ENCODE peak calls at places on chromosomes 13 and 19, in four cellular contexts. One of them, this sample, is unnamed.

GRCh38 chr13:40130871-40131636 is 475.6 kb downstream of the COG6 start:
- DNase-seq in breast epithelium: no peak
- DNase-seq in mammary epithelial cell: peak; percentile 67
- DNase-seq in SK-N-SH: no peak
- DNase-seq in this sample: no peak

GRCh38 chr19:3710265-3710812 is 2.2 kb downstream of the TJP3 start:
- DNase-seq in breast epithelium: peak; percentile 74
- DNase-seq in mammary epithelial cell: peak; percentile 64
- DNase-seq in SK-N-SH: peak; percentile 20
- DNase-seq in this sample: no peak

GRCh38 chr19:39514840-39515550 is at the start of gene SELENOV:
- DNase-seq in breast epithelium: no peak
- DNase-seq in mammary epithelial cell: no peak
- DNase-seq in SK-N-SH: peak; percentile 83
- DNase-seq in this sample: no peak

GRCh38 chr13:82118589-82118988 is 1763.7 kb downstream of the SLITRK1 start:
- DNase-seq in breast epithelium: no peak
- DNase-seq in mammary epithelial cell: no peak
- DNase-seq in SK-N-SH: no peak
- DNase-seq in this sample: no peak

GRCh38 chr19:9793051-9793591 is 24.6 kb upstream of the ZNF846 start:
- DNase-seq in breast epithelium: peak; percentile 59
- DNase-seq in mammary epithelial cell: peak; percentile 36
- DNase-seq in SK-N-SH: no peak
- DNase-seq in this sample: peak; percentile 53

GRCh38 chr13:50344717-50345116 is 329.5 kb downstream of the KCNRG start:
- DNase-seq in breast epithelium: no peak
- DNase-seq in mammary epithelial cell: no peak
- DNase-seq in SK-N-SH: no peak
- DNase-seq in this sample: no peak

GRCh38 chr13:52001120-52001731 is 10.0 kb downstream of the ATP7B start:
- DNase-seq in breast epithelium: no peak
- DNase-seq in mammary epithelial cell: no peak
- DNase-seq in SK-N-SH: peak; percentile 64
- DNase-seq in this sample: peak; percentile 21

GRCh38 chr13:50156722-50157121 is 141.5 kb downstream of the KCNRG start:
- DNase-seq in breast epithelium: no peak
- DNase-seq in mammary epithelial cell: no peak
- DNase-seq in SK-N-SH: no peak
- DNase-seq in this sample: no peak

GRCh38 chr13:32051156-32051555 is 19.6 kb downstream of the FRY start:
- DNase-seq in breast epithelium: no peak
- DNase-seq in mammary epithelial cell: no peak
- DNase-seq in SK-N-SH: no peak
- DNase-seq in this sample: no peak

GRCh38 chr13:83941669-83942335 is 59.5 kb upstream of the SLITRK1 start:
- DNase-seq in breast epithelium: no peak
- DNase-seq in mammary epithelial cell: peak; percentile 69
- DNase-seq in SK-N-SH: no peak
- DNase-seq in this sample: no peak

GRCh38 chr13:110109910-110110309 is 197.0 kb downstream of the COL4A1 start:
- DNase-seq in breast epithelium: no peak
- DNase-seq in mammary epithelial cell: peak; percentile 81
- DNase-seq in SK-N-SH: no peak
- DNase-seq in this sample: peak; percentile 89

DNA sequence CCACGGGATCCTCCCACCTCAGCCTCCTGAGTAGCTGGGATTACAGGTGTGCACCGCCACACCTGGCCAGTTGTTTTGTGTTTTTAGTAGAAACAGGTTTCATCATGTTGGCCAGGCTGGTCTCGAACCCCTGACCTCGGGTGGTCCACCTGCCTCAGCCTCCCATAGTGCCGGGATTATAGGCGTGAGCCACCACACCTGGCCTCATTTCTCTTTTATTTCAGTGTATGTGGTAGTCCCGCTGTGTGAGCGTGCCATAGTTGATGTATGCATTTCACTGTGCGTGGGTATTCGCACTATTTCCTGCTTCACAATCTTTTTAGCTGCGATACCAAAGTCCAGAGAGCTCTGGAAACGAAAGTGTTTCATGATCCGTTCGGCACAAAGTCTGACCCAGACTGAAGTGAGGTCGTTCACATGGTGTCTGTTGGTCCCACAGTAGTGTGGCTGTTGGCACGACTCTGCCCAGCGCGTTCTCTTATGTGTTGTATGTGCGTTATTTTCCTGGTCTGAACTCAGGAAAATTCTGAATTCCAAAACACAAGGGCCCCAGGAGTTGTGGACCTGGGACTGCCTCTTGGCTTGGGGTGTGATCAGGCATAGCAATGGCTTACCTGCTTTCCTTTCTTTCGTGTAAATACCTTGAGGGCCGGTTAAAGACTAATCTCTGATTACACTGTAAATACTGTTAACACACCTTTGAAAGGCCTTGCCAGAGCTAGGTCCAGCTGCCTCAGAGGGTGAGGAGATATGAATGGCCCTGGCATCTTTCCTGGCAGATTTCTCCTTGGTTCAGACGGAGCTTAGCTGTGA is 8.6 kb downstream of the EPN1 start:
- DNase-seq in breast epithelium: no peak
- DNase-seq in mammary epithelial cell: no peak
- DNase-seq in SK-N-SH: no peak
- DNase-seq in this sample: no peak
- H3K36me3 ChIP-seq in breast epithelium: peaks cover 7% of the 10 kb centered on the region
- H3K36me3 ChIP-seq in mammary epithelial cell: peaks cover 9% of the 10 kb centered on the region
- H3K36me3 ChIP-seq in SK-N-SH: peaks cover 20% of the 10 kb centered on the region
- H3K36me3 ChIP-seq in this sample: peaks cover 86% of the 10 kb centered on the region

GRCh38 chr19:12726988-12727316 is 3.2 kb upstream of the TNPO2 start:
- DNase-seq in breast epithelium: no peak
- DNase-seq in mammary epithelial cell: no peak
- DNase-seq in SK-N-SH: no peak
- DNase-seq in this sample: no peak
- H3K36me3 ChIP-seq in breast epithelium: peaks cover 9% of the 10 kb centered on the region
- H3K36me3 ChIP-seq in mammary epithelial cell: peaks cover 8% of the 10 kb centered on the region
- H3K36me3 ChIP-seq in SK-N-SH: peaks cover 26% of the 10 kb centered on the region
- H3K36me3 ChIP-seq in this sample: peaks cover 48% of the 10 kb centered on the region

GRCh38 chr19:37938379-37938778 is 31.4 kb downstream of the SIPA1L3 start:
- DNase-seq in breast epithelium: no peak
- DNase-seq in mammary epithelial cell: no peak
- DNase-seq in SK-N-SH: no peak
- DNase-seq in this sample: no peak
- H3K36me3 ChIP-seq in breast epithelium: no peaks in the 10 kb centered on the region
- H3K36me3 ChIP-seq in mammary epithelial cell: no peaks in the 10 kb centered on the region
- H3K36me3 ChIP-seq in SK-N-SH: peaks cover 22% of the 10 kb centered on the region
- H3K36me3 ChIP-seq in this sample: peaks cover 7% of the 10 kb centered on the region

DNA sequence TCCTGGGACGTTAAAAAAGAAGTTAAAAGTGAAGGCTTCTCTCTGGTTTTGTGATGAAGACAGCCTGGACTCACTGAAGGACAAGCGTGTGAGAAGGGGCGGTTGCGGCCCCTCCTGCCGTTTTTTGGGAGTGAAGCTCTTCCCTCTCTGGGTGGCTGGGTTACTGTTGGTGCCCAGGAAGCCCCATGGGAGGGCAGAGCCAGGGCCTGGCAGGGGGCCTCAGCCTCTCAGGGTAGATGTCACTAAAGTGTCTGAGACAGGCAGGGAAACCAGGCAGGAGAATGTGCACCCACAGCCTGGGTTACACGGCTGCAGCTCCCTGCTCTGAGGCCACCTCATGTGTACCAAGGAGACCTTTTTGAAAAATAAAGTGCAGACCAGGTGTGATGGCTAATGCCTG is 1.5 kb upstream of the WDR88 start:
- DNase-seq in breast epithelium: no peak
- DNase-seq in mammary epithelial cell: no peak
- DNase-seq in SK-N-SH: no peak
- DNase-seq in this sample: no peak
- H3K36me3 ChIP-seq in breast epithelium: peaks cover 4% of the 10 kb centered on the region
- H3K36me3 ChIP-seq in mammary epithelial cell: no peaks in the 10 kb centered on the region
- H3K36me3 ChIP-seq in SK-N-SH: peaks cover 13% of the 10 kb centered on the region
- H3K36me3 ChIP-seq in this sample: peaks cover 48% of the 10 kb centered on the region

GRCh38 chr19:40612831-40613668 is 11.9 kb downstream of the LTBP4 start:
- DNase-seq in breast epithelium: no peak
- DNase-seq in mammary epithelial cell: no peak
- DNase-seq in SK-N-SH: peak; percentile 71
- DNase-seq in this sample: peak; percentile 73

GRCh38 chr19:40611900-40612698 is 10.9 kb downstream of the LTBP4 start:
- DNase-seq in breast epithelium: no peak
- DNase-seq in mammary epithelial cell: no peak
- DNase-seq in SK-N-SH: no peak
- DNase-seq in this sample: no peak

GRCh38 chr19:40609561-40610395 is 8.6 kb downstream of the LTBP4 start:
- DNase-seq in breast epithelium: peak; percentile 88
- DNase-seq in mammary epithelial cell: peak; percentile 92
- DNase-seq in SK-N-SH: peak; percentile 99
- DNase-seq in this sample: peak; percentile 95

GRCh38 chr19:40610396-40611064 is 9.4 kb downstream of the LTBP4 start:
- DNase-seq in breast epithelium: peak; percentile 70
- DNase-seq in mammary epithelial cell: peak; percentile 46
- DNase-seq in SK-N-SH: peak; percentile 90
- DNase-seq in this sample: no peak

GRCh38 chr19:40611096-40611495 is 9.9 kb downstream of the LTBP4 start:
- DNase-seq in breast epithelium: no peak
- DNase-seq in mammary epithelial cell: peak; percentile 73
- DNase-seq in SK-N-SH: no peak
- DNase-seq in this sample: no peak
- H3K36me3 ChIP-seq in breast epithelium: no peaks in the 10 kb centered on the region
- H3K36me3 ChIP-seq in mammary epithelial cell: peaks cover 5% of the 10 kb centered on the region
- H3K36me3 ChIP-seq in SK-N-SH: no peaks in the 10 kb centered on the region
- H3K36me3 ChIP-seq in this sample: no peaks in the 10 kb centered on the region

DNA sequence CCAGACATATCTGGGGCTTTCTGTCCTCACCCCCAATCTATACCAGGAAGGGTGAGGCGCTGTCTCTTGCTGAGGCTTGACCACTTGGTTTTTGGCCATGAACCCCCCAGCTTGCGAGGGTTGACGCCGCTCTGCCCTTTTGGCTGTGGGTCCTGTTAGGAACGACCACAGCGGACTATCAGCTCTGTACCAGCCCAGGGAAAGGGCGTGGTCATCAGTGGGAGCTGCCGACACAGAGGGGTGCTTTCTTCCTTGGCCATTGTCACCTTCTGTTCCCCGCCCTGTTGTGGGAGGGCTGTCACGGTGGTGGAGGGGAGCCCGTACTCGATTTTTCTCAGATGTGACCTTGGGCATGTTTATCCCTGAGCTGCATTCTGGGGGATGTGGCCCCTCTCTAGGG is 5.7 kb downstream of the DCAF15 start:
- DNase-seq in breast epithelium: no peak
- DNase-seq in mammary epithelial cell: no peak
- DNase-seq in SK-N-SH: no peak
- DNase-seq in this sample: no peak
- H3K36me3 ChIP-seq in breast epithelium: peaks cover 3% of the 10 kb centered on the region
- H3K36me3 ChIP-seq in mammary epithelial cell: peaks cover 4% of the 10 kb centered on the region
- H3K36me3 ChIP-seq in SK-N-SH: peaks cover 9% of the 10 kb centered on the region
- H3K36me3 ChIP-seq in this sample: peaks cover 81% of the 10 kb centered on the region

GRCh38 chr19:45037393-45038169 is 1.3 kb upstream of the CLASRP start:
- DNase-seq in breast epithelium: no peak
- DNase-seq in mammary epithelial cell: no peak
- DNase-seq in SK-N-SH: no peak
- DNase-seq in this sample: no peak
- H3K36me3 ChIP-seq in breast epithelium: no peaks in the 10 kb centered on the region
- H3K36me3 ChIP-seq in mammary epithelial cell: peaks cover 9% of the 10 kb centered on the region
- H3K36me3 ChIP-seq in SK-N-SH: peaks cover 23% of the 10 kb centered on the region
- H3K36me3 ChIP-seq in this sample: peaks cover 66% of the 10 kb centered on the region